ENCODE peak calls at places on chromosomes 6 and 20, in four cellular contexts. One of them, this sample, is unnamed. For H3K27me3, the result is how much of the 10 kb centered on the place peaks cover.

GRCh38 chr6:166041277-166041676 is 126.4 kb downstream of the TBXT start:
- DNase-seq in left ventricle myocardium inferior: no peak
- DNase-seq in CD8-positive, alpha-beta T cell: no peak
- DNase-seq in dorsolateral prefrontal cortex: no peak
- DNase-seq in this sample: no peak

GRCh38 chr20:32205502-32206382 is 1.8 kb downstream of the PLAGL2 start:
- DNase-seq in left ventricle myocardium inferior: no peak
- DNase-seq in CD8-positive, alpha-beta T cell: no peak
- DNase-seq in dorsolateral prefrontal cortex: no peak
- DNase-seq in this sample: no peak

GRCh38 chr6:85395746-85396145 is 54.1 kb upstream of the NT5E start:
- DNase-seq in left ventricle myocardium inferior: no peak
- DNase-seq in CD8-positive, alpha-beta T cell: no peak
- DNase-seq in dorsolateral prefrontal cortex: no peak
- DNase-seq in this sample: no peak

GRCh38 chr6:150211700-150212615 is 69.1 kb downstream of the PPP1R14C start:
- DNase-seq in left ventricle myocardium inferior: no peak
- DNase-seq in CD8-positive, alpha-beta T cell: no peak
- DNase-seq in dorsolateral prefrontal cortex: no peak
- DNase-seq in this sample: no peak

GRCh38 chr6:160788806-160789205 is 86.8 kb downstream of the PLG start:
- DNase-seq in left ventricle myocardium inferior: no peak
- DNase-seq in CD8-positive, alpha-beta T cell: no peak
- DNase-seq in dorsolateral prefrontal cortex: no peak
- DNase-seq in this sample: no peak

GRCh38 chr6:166639921-166640320 is 12.9 kb upstream of the RPS6KA2 start:
- DNase-seq in left ventricle myocardium inferior: no peak
- DNase-seq in CD8-positive, alpha-beta T cell: no peak
- DNase-seq in dorsolateral prefrontal cortex: no peak
- DNase-seq in this sample: no peak

GRCh38 chr20:23255658-23256385 is 94.8 kb upstream of the NXT1 start:
- DNase-seq in left ventricle myocardium inferior: no peak
- DNase-seq in CD8-positive, alpha-beta T cell: no peak
- DNase-seq in dorsolateral prefrontal cortex: no peak
- DNase-seq in this sample: no peak

GRCh38 chr6:141443668-141444067 is 689.1 kb upstream of the GJE1 start:
- DNase-seq in left ventricle myocardium inferior: no peak
- DNase-seq in CD8-positive, alpha-beta T cell: no peak
- DNase-seq in dorsolateral prefrontal cortex: no peak
- DNase-seq in this sample: no peak

GRCh38 chr6:148422085-148422484 is 79.4 kb downstream of the SASH1 start:
- DNase-seq in left ventricle myocardium inferior: no peak
- DNase-seq in CD8-positive, alpha-beta T cell: no peak
- DNase-seq in dorsolateral prefrontal cortex: no peak
- DNase-seq in this sample: no peak

GRCh38 chr20:39878809-39879208 is 810.2 kb downstream of the MAFB start:
- DNase-seq in left ventricle myocardium inferior: no peak
- DNase-seq in CD8-positive, alpha-beta T cell: no peak
- DNase-seq in dorsolateral prefrontal cortex: no peak
- DNase-seq in this sample: no peak

GRCh38 chr6:12610862-12611261 is 105.7 kb upstream of the PHACTR1 start:
- DNase-seq in left ventricle myocardium inferior: no peak
- DNase-seq in CD8-positive, alpha-beta T cell: no peak
- DNase-seq in dorsolateral prefrontal cortex: no peak
- DNase-seq in this sample: no peak

GRCh38 chr6:140441256-140441655 is 1066.8 kb upstream of the CITED2 start:
- DNase-seq in left ventricle myocardium inferior: peak
- DNase-seq in CD8-positive, alpha-beta T cell: no peak
- DNase-seq in dorsolateral prefrontal cortex: peak
- DNase-seq in this sample: peak

GRCh38 chr6:56749632-56750151 is 107.0 kb upstream of the DST start:
- DNase-seq in left ventricle myocardium inferior: no peak
- DNase-seq in CD8-positive, alpha-beta T cell: no peak
- DNase-seq in dorsolateral prefrontal cortex: no peak
- DNase-seq in this sample: no peak

GRCh38 chr20:36017034-36017951 is 48.9 kb downstream of the CNBD2 start:
- DNase-seq in left ventricle myocardium inferior: no peak
- DNase-seq in CD8-positive, alpha-beta T cell: no peak
- DNase-seq in dorsolateral prefrontal cortex: no peak
- DNase-seq in this sample: no peak

GRCh38 chr20:37542281-37542680 is 14.6 kb upstream of the BLCAP start:
- DNase-seq in left ventricle myocardium inferior: no peak
- DNase-seq in CD8-positive, alpha-beta T cell: no peak
- DNase-seq in dorsolateral prefrontal cortex: no peak
- DNase-seq in this sample: no peak

GRCh38 chr20:53099851-53100250 is 127.7 kb downstream of the TSHZ2 start:
- DNase-seq in left ventricle myocardium inferior: no peak
- DNase-seq in CD8-positive, alpha-beta T cell: no peak
- DNase-seq in dorsolateral prefrontal cortex: no peak
- DNase-seq in this sample: no peak

GRCh38 chr6:153511896-153512496 is 380.9 kb upstream of the RGS17 start:
- DNase-seq in left ventricle myocardium inferior: no peak
- DNase-seq in CD8-positive, alpha-beta T cell: no peak
- DNase-seq in dorsolateral prefrontal cortex: no peak
- DNase-seq in this sample: no peak

GRCh38 chr20:17751640-17752039 is 51.9 kb downstream of the BANF2 start:
- DNase-seq in left ventricle myocardium inferior: no peak
- DNase-seq in CD8-positive, alpha-beta T cell: no peak
- DNase-seq in dorsolateral prefrontal cortex: no peak
- DNase-seq in this sample: no peak

GRCh38 chr20:64165866-64166600 is 1.8 kb downstream of the MYT1 start:
- DNase-seq in left ventricle myocardium inferior: no peak
- DNase-seq in CD8-positive, alpha-beta T cell: no peak
- DNase-seq in dorsolateral prefrontal cortex: no peak
- DNase-seq in this sample: no peak

GRCh38 chr6:6684365-6684833 is 95.9 kb downstream of the LY86 start:
- DNase-seq in left ventricle myocardium inferior: no peak
- DNase-seq in CD8-positive, alpha-beta T cell: no peak
- DNase-seq in dorsolateral prefrontal cortex: no peak
- DNase-seq in this sample: no peak

GRCh38 chr6:108194503-108194902 is 28.7 kb downstream of the NR2E1 start:
- DNase-seq in left ventricle myocardium inferior: no peak
- DNase-seq in CD8-positive, alpha-beta T cell: no peak
- DNase-seq in dorsolateral prefrontal cortex: no peak
- DNase-seq in this sample: no peak

GRCh38 chr6:99307295-99307907 is 42.1 kb downstream of the FAXC start:
- DNase-seq in left ventricle myocardium inferior: no peak
- DNase-seq in CD8-positive, alpha-beta T cell: no peak
- DNase-seq in dorsolateral prefrontal cortex: no peak
- DNase-seq in this sample: no peak

GRCh38 chr6:139080255-139080920 is 51.8 kb downstream of the ABRACL start:
- DNase-seq in left ventricle myocardium inferior: no peak
- DNase-seq in CD8-positive, alpha-beta T cell: no peak
- DNase-seq in dorsolateral prefrontal cortex: no peak
- DNase-seq in this sample: no peak

GRCh38 chr6:115159733-115160132 is 816.9 kb upstream of the HS3ST5 start:
- DNase-seq in left ventricle myocardium inferior: no peak
- DNase-seq in CD8-positive, alpha-beta T cell: no peak
- DNase-seq in dorsolateral prefrontal cortex: no peak
- DNase-seq in this sample: no peak

GRCh38 chr20:63955281-63955845 is 853 bp downstream of the UCKL1 start:
- DNase-seq in left ventricle myocardium inferior: peak
- DNase-seq in CD8-positive, alpha-beta T cell: peak
- DNase-seq in dorsolateral prefrontal cortex: no peak
- DNase-seq in this sample: no peak

GRCh38 chr6:113636357-113636824 is 220.8 kb upstream of the MARCKS start:
- DNase-seq in left ventricle myocardium inferior: no peak
- DNase-seq in CD8-positive, alpha-beta T cell: no peak
- DNase-seq in dorsolateral prefrontal cortex: no peak
- DNase-seq in this sample: no peak

GRCh38 chr20:62496525-62497218 is 20.9 kb upstream of the GATA5 start:
- DNase-seq in left ventricle myocardium inferior: no peak
- DNase-seq in CD8-positive, alpha-beta T cell: no peak
- DNase-seq in dorsolateral prefrontal cortex: no peak
- DNase-seq in this sample: no peak

GRCh38 chr6:166782541-166782940 is 155.5 kb upstream of the RPS6KA2 start:
- DNase-seq in left ventricle myocardium inferior: no peak
- DNase-seq in CD8-positive, alpha-beta T cell: no peak
- DNase-seq in dorsolateral prefrontal cortex: no peak
- DNase-seq in this sample: no peak

GRCh38 chr6:47407295-47408281 is 70.0 kb upstream of the CD2AP start:
- DNase-seq in left ventricle myocardium inferior: no peak
- DNase-seq in CD8-positive, alpha-beta T cell: no peak
- DNase-seq in dorsolateral prefrontal cortex: no peak
- DNase-seq in this sample: no peak

GRCh38 chr6:124968401-124968800 is 6.2 kb downstream of the RNF217 start:
- DNase-seq in left ventricle myocardium inferior: no peak
- DNase-seq in CD8-positive, alpha-beta T cell: no peak
- DNase-seq in dorsolateral prefrontal cortex: no peak
- DNase-seq in this sample: no peak

GRCh38 chr6:92132446-92132845 is 1286.9 kb downstream of the EPHA7 start:
- DNase-seq in left ventricle myocardium inferior: no peak
- DNase-seq in CD8-positive, alpha-beta T cell: no peak
- DNase-seq in dorsolateral prefrontal cortex: no peak
- DNase-seq in this sample: no peak

GRCh38 chr6:30939473-30939872 is 1.3 kb upstream of the MUCL3 start:
- DNase-seq in left ventricle myocardium inferior: no peak
- DNase-seq in CD8-positive, alpha-beta T cell: no peak
- DNase-seq in dorsolateral prefrontal cortex: no peak
- DNase-seq in this sample: no peak
- H3K27me3 ChIP-seq in left ventricle myocardium inferior: under half
- H3K27me3 ChIP-seq in CD8-positive, alpha-beta T cell: under half
- H3K27me3 ChIP-seq in dorsolateral prefrontal cortex: under half
- H3K27me3 ChIP-seq in this sample: under half

GRCh38 chr6:170291271-170292110 is 613 bp upstream of the DLL1 start:
- DNase-seq in left ventricle myocardium inferior: peak
- DNase-seq in CD8-positive, alpha-beta T cell: peak
- DNase-seq in dorsolateral prefrontal cortex: peak
- DNase-seq in this sample: peak

GRCh38 chr6:170292778-170293164 is 1.9 kb upstream of the DLL1 start:
- DNase-seq in left ventricle myocardium inferior: no peak
- DNase-seq in CD8-positive, alpha-beta T cell: no peak
- DNase-seq in dorsolateral prefrontal cortex: no peak
- DNase-seq in this sample: peak

GRCh38 chr6:170290306-170291128 is at the start of gene DLL1:
- DNase-seq in left ventricle myocardium inferior: peak
- DNase-seq in CD8-positive, alpha-beta T cell: no peak
- DNase-seq in dorsolateral prefrontal cortex: peak
- DNase-seq in this sample: peak

GRCh38 chr6:170293411-170293844 is 2.5 kb upstream of the DLL1 start:
- DNase-seq in left ventricle myocardium inferior: no peak
- DNase-seq in CD8-positive, alpha-beta T cell: no peak
- DNase-seq in dorsolateral prefrontal cortex: no peak
- DNase-seq in this sample: peak

DNA sequence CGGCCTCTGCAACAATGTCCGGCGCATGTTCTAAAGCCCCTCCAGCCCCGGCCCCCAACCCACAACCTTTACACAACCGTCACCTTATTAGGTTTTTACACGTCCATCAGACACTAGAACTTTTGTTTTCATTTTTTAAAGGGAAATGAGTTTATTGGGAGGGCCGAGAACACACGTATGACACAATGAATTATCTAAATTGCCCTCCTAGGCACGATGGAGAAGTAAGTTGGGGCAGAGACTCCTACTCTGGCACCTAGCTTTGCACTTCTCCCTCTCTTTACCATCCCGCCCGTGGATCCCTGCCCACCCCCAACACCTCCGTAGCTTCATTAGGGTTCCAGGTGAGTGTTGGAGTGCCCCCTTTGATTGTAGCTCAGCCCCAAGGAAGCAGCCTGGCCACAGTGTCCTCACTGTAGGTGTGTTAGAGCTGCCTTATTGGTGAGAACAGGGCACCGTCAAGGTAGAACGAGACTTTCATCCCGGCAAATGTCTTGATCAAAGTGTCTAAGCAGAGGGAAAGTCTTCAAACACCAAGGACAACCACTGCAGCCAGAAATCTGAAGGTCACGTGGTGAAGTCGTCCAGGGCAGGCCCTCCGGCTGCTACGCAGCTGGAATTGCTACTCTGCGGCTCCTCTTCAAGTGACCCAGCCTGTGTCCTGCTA is 1.4 kb upstream of the DLL1 start:
- DNase-seq in left ventricle myocardium inferior: no peak
- DNase-seq in CD8-positive, alpha-beta T cell: no peak
- DNase-seq in dorsolateral prefrontal cortex: no peak
- DNase-seq in this sample: peak
- H3K27me3 ChIP-seq in left ventricle myocardium inferior: half or more
- H3K27me3 ChIP-seq in CD8-positive, alpha-beta T cell: under half
- H3K27me3 ChIP-seq in dorsolateral prefrontal cortex: half or more
- H3K27me3 ChIP-seq in this sample: half or more

GRCh38 chr6:3455121-3455489 is 1.7 kb downstream of the SLC22A23 start:
- DNase-seq in left ventricle myocardium inferior: no peak
- DNase-seq in CD8-positive, alpha-beta T cell: peak
- DNase-seq in dorsolateral prefrontal cortex: no peak
- DNase-seq in this sample: no peak

GRCh38 chr6:3451498-3451897 is 5.4 kb downstream of the SLC22A23 start:
- DNase-seq in left ventricle myocardium inferior: no peak
- DNase-seq in CD8-positive, alpha-beta T cell: no peak
- DNase-seq in dorsolateral prefrontal cortex: no peak
- DNase-seq in this sample: no peak

GRCh38 chr6:3454206-3455016 is 2.4 kb downstream of the SLC22A23 start:
- DNase-seq in left ventricle myocardium inferior: no peak
- DNase-seq in CD8-positive, alpha-beta T cell: no peak
- DNase-seq in dorsolateral prefrontal cortex: no peak
- DNase-seq in this sample: no peak

GRCh38 chr6:3455490-3456394 is 1.1 kb downstream of the SLC22A23 start:
- DNase-seq in left ventricle myocardium inferior: no peak
- DNase-seq in CD8-positive, alpha-beta T cell: no peak
- DNase-seq in dorsolateral prefrontal cortex: no peak
- DNase-seq in this sample: peak

DNA sequence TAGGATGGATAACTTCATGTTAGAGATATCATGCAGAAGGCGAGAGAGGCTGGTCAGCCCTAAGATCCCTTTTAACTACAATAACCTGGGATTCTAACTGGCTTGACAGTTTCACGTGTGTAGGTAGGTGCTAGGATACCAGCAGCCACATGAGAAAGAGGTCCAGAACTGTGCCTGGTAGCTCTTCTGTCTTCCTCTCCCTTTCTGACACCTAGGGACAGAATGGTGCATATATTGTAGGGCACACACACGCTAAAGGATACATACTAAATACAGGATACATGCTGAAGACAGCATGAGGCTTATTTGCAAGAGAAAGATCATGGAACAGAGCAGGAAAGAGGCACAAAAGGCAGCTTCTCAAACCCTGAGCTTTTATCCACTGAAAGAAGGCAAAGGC is 3.4 kb downstream of the SLC22A23 start:
- DNase-seq in left ventricle myocardium inferior: no peak
- DNase-seq in CD8-positive, alpha-beta T cell: no peak
- DNase-seq in dorsolateral prefrontal cortex: no peak
- DNase-seq in this sample: no peak
- H3K27me3 ChIP-seq in left ventricle myocardium inferior: under half
- H3K27me3 ChIP-seq in CD8-positive, alpha-beta T cell: under half
- H3K27me3 ChIP-seq in dorsolateral prefrontal cortex: under half
- H3K27me3 ChIP-seq in this sample: under half

GRCh38 chr6:159234102-159234553 is 64.9 kb downstream of the FNDC1 start:
- DNase-seq in left ventricle myocardium inferior: no peak
- DNase-seq in CD8-positive, alpha-beta T cell: no peak
- DNase-seq in dorsolateral prefrontal cortex: no peak
- DNase-seq in this sample: no peak

GRCh38 chr6:159232751-159233150 is 63.6 kb downstream of the FNDC1 start:
- DNase-seq in left ventricle myocardium inferior: no peak
- DNase-seq in CD8-positive, alpha-beta T cell: no peak
- DNase-seq in dorsolateral prefrontal cortex: no peak
- DNase-seq in this sample: no peak

GRCh38 chr6:159233365-159234101 is 64.3 kb downstream of the FNDC1 start:
- DNase-seq in left ventricle myocardium inferior: no peak
- DNase-seq in CD8-positive, alpha-beta T cell: no peak
- DNase-seq in dorsolateral prefrontal cortex: no peak
- DNase-seq in this sample: no peak

GRCh38 chr6:159229526-159229925 is 60.3 kb downstream of the FNDC1 start:
- DNase-seq in left ventricle myocardium inferior: no peak
- DNase-seq in CD8-positive, alpha-beta T cell: no peak
- DNase-seq in dorsolateral prefrontal cortex: no peak
- DNase-seq in this sample: no peak

GRCh38 chr6:159232106-159232645 is 63.0 kb downstream of the FNDC1 start:
- DNase-seq in left ventricle myocardium inferior: no peak
- DNase-seq in CD8-positive, alpha-beta T cell: no peak
- DNase-seq in dorsolateral prefrontal cortex: no peak
- DNase-seq in this sample: no peak
- H3K27me3 ChIP-seq in left ventricle myocardium inferior: half or more
- H3K27me3 ChIP-seq in CD8-positive, alpha-beta T cell: under half
- H3K27me3 ChIP-seq in dorsolateral prefrontal cortex: under half
- H3K27me3 ChIP-seq in this sample: under half

This sample was measured in sigmoid colon.